ENCODE peak calls at places on chromosomes 6 and 20, in four cellular contexts. T is small intestine; D is activated CD4-positive, alpha-beta T cell treated with anti-CD3 and anti-CD28 coated beads, Interleukin-2, amount 50 U/mL, for 4 hours; K is Peyer's patch. R is an unnamed sample.
A peak's percentile ranks its signal among the peaks of the same experiment; 100 is the strongest.

GRCh38 chr6:34144581-34145160 is 1.2 kb downstream of the GRM4 start:
- DNase-seq in T (no peak), D (no peak), K (no peak), R (no peak)

GRCh38 chr20:24701027-24701426 is 231.6 kb downstream of the SYNDIG1 start:
- DNase-seq in T (no peak), D (no peak), K (no peak), R (no peak)

GRCh38 chr20:46592580-46593362 is 42.3 kb upstream of the OCSTAMP start:
- DNase-seq in T (no peak), D (no peak), K (no peak), R (peak; percentile 26)

GRCh38 chr6:134238960-134239795 is 78.7 kb downstream of the SGK1 start:
- DNase-seq in T (no peak), D (no peak), K (no peak), R (no peak)

GRCh38 chr6:166244353-166245045 is 63.7 kb downstream of the PRR18 start:
- DNase-seq in T (peak; percentile 17), D (no peak), K (no peak), R (peak; percentile 40)

GRCh38 chr6:112338310-112338709 is 8.8 kb upstream of the RFPL4B start:
- DNase-seq in T (no peak), D (no peak), K (no peak), R (no peak)

GRCh38 chr6:165986647-165987482 is 180.8 kb downstream of the TBXT start:
- DNase-seq in T (no peak), D (no peak), K (no peak), R (peak; percentile 29)

GRCh38 chr20:56359212-56360132 is 698 bp downstream of the FAM210B start:
- DNase-seq in T (peak; percentile 59), D (no peak), K (peak; percentile 65), R (peak; percentile 36)

GRCh38 chr20:58310291-58310782 is 822 bp downstream of the RAB22A start:
- DNase-seq in T (peak; percentile 81), D (no peak), K (no peak), R (peak; percentile 45)

R was measured in NB4.